ENCODE peak calls at places on chromosomes 4 and X, in nine cellular contexts. One of them, this sample, is unnamed.

GRCh38 chr4:101279377-101279871 is 67.9 kb downstream of the PPP3CA start:
- DNase-seq in left lung: peak
- DNase-seq in dorsolateral prefrontal cortex: no peak
- DNase-seq in astrocyte of the spinal cord: peak
- DNase-seq in cardiac fibroblast: peak
- DNase-seq in SK-N-SH: peak
- DNase-seq in HFF-Myc: peak
- DNase-seq in CD8-positive, alpha-beta T cell: no peak
- DNase-seq in AG09309: peak
- DNase-seq in this sample: peak

GRCh38 chr4:79225360-79225759 is 100.5 kb downstream of the NAA11 start:
- DNase-seq in AG09309: no peak
- DNase-seq in astrocyte of the spinal cord: no peak
- DNase-seq in dorsolateral prefrontal cortex: no peak
- DNase-seq in HFF-Myc: no peak
- DNase-seq in SK-N-SH: no peak
- DNase-seq in left lung: no peak
- DNase-seq in CD8-positive, alpha-beta T cell: no peak
- DNase-seq in cardiac fibroblast: no peak
- DNase-seq in this sample: no peak

GRCh38 chr4:139286186-139286698 is 6.2 kb upstream of the MGARP start:
- DNase-seq in cardiac fibroblast: peak
- DNase-seq in AG09309: no peak
- DNase-seq in CD8-positive, alpha-beta T cell: no peak
- DNase-seq in SK-N-SH: no peak
- DNase-seq in dorsolateral prefrontal cortex: no peak
- DNase-seq in astrocyte of the spinal cord: no peak
- DNase-seq in HFF-Myc: no peak
- DNase-seq in left lung: no peak
- DNase-seq in this sample: no peak

GRCh38 chr4:5925419-5926187 is 32.7 kb upstream of the CRMP1 start:
- DNase-seq in astrocyte of the spinal cord: no peak
- DNase-seq in CD8-positive, alpha-beta T cell: no peak
- DNase-seq in dorsolateral prefrontal cortex: no peak
- DNase-seq in AG09309: no peak
- DNase-seq in HFF-Myc: no peak
- DNase-seq in SK-N-SH: no peak
- DNase-seq in left lung: no peak
- DNase-seq in cardiac fibroblast: no peak
- DNase-seq in this sample: peak

GRCh38 chrX:53323196-53323595 is 41.8 kb upstream of the IQSEC2 start:
- DNase-seq in left lung: no peak
- DNase-seq in cardiac fibroblast: no peak
- DNase-seq in AG09309: no peak
- DNase-seq in dorsolateral prefrontal cortex: no peak
- DNase-seq in CD8-positive, alpha-beta T cell: no peak
- DNase-seq in SK-N-SH: no peak
- DNase-seq in astrocyte of the spinal cord: no peak
- DNase-seq in HFF-Myc: no peak
- DNase-seq in this sample: no peak

GRCh38 chrX:55787063-55787462 is 69.5 kb downstream of the RRAGB start:
- DNase-seq in dorsolateral prefrontal cortex: no peak
- DNase-seq in SK-N-SH: no peak
- DNase-seq in left lung: no peak
- DNase-seq in CD8-positive, alpha-beta T cell: no peak
- DNase-seq in cardiac fibroblast: no peak
- DNase-seq in HFF-Myc: no peak
- DNase-seq in AG09309: no peak
- DNase-seq in astrocyte of the spinal cord: no peak
- DNase-seq in this sample: no peak

GRCh38 chr4:99059550-99059949 is 29.0 kb downstream of the ADH5 start:
- DNase-seq in CD8-positive, alpha-beta T cell: no peak
- DNase-seq in SK-N-SH: no peak
- DNase-seq in cardiac fibroblast: no peak
- DNase-seq in astrocyte of the spinal cord: no peak
- DNase-seq in left lung: no peak
- DNase-seq in dorsolateral prefrontal cortex: no peak
- DNase-seq in AG09309: no peak
- DNase-seq in HFF-Myc: no peak
- DNase-seq in this sample: no peak

GRCh38 chr4:80253510-80253909 is 13.0 kb upstream of the FGF5 start:
- DNase-seq in HFF-Myc: no peak
- DNase-seq in cardiac fibroblast: no peak
- DNase-seq in astrocyte of the spinal cord: no peak
- DNase-seq in AG09309: no peak
- DNase-seq in SK-N-SH: no peak
- DNase-seq in dorsolateral prefrontal cortex: no peak
- DNase-seq in left lung: no peak
- DNase-seq in CD8-positive, alpha-beta T cell: no peak
- DNase-seq in this sample: no peak

GRCh38 chr4:929096-929765 is 2.9 kb downstream of the GAK start:
- DNase-seq in SK-N-SH: peak
- DNase-seq in astrocyte of the spinal cord: no peak
- DNase-seq in dorsolateral prefrontal cortex: peak
- DNase-seq in cardiac fibroblast: no peak
- DNase-seq in CD8-positive, alpha-beta T cell: no peak
- DNase-seq in HFF-Myc: no peak
- DNase-seq in left lung: no peak
- DNase-seq in AG09309: no peak
- DNase-seq in this sample: no peak

GRCh38 chr4:111631157-111631999 is 513.9 kb upstream of the FAM241A start:
- DNase-seq in left lung: no peak
- DNase-seq in AG09309: peak
- DNase-seq in astrocyte of the spinal cord: peak
- DNase-seq in cardiac fibroblast: peak
- DNase-seq in CD8-positive, alpha-beta T cell: no peak
- DNase-seq in SK-N-SH: no peak
- DNase-seq in HFF-Myc: no peak
- DNase-seq in dorsolateral prefrontal cortex: no peak
- DNase-seq in this sample: no peak

GRCh38 chr4:187555174-187555573 is 440.4 kb upstream of the ZFP42 start:
- DNase-seq in SK-N-SH: no peak
- DNase-seq in CD8-positive, alpha-beta T cell: no peak
- DNase-seq in astrocyte of the spinal cord: no peak
- DNase-seq in HFF-Myc: no peak
- DNase-seq in cardiac fibroblast: no peak
- DNase-seq in dorsolateral prefrontal cortex: no peak
- DNase-seq in left lung: no peak
- DNase-seq in AG09309: no peak
- DNase-seq in this sample: no peak

GRCh38 chrX:128460835-128461234 is 408.6 kb upstream of the ACTRT1 start:
- DNase-seq in cardiac fibroblast: no peak
- DNase-seq in dorsolateral prefrontal cortex: no peak
- DNase-seq in left lung: no peak
- DNase-seq in astrocyte of the spinal cord: no peak
- DNase-seq in CD8-positive, alpha-beta T cell: no peak
- DNase-seq in AG09309: no peak
- DNase-seq in HFF-Myc: no peak
- DNase-seq in SK-N-SH: peak
- DNase-seq in this sample: no peak

GRCh38 chr4:120557372-120557771 is 365.2 kb downstream of the PRDM5 start:
- DNase-seq in dorsolateral prefrontal cortex: no peak
- DNase-seq in CD8-positive, alpha-beta T cell: no peak
- DNase-seq in SK-N-SH: no peak
- DNase-seq in HFF-Myc: no peak
- DNase-seq in astrocyte of the spinal cord: no peak
- DNase-seq in cardiac fibroblast: peak
- DNase-seq in left lung: no peak
- DNase-seq in AG09309: no peak
- DNase-seq in this sample: no peak

GRCh38 chr4:88757776-88758175 is 60.1 kb upstream of the NAP1L5 start:
- DNase-seq in HFF-Myc: no peak
- DNase-seq in cardiac fibroblast: no peak
- DNase-seq in left lung: no peak
- DNase-seq in dorsolateral prefrontal cortex: no peak
- DNase-seq in AG09309: no peak
- DNase-seq in CD8-positive, alpha-beta T cell: no peak
- DNase-seq in SK-N-SH: no peak
- DNase-seq in astrocyte of the spinal cord: no peak
- DNase-seq in this sample: no peak

GRCh38 chr4:88756149-88756548 is 58.5 kb upstream of the NAP1L5 start:
- DNase-seq in left lung: no peak
- DNase-seq in AG09309: no peak
- DNase-seq in dorsolateral prefrontal cortex: no peak
- DNase-seq in SK-N-SH: no peak
- DNase-seq in HFF-Myc: no peak
- DNase-seq in CD8-positive, alpha-beta T cell: no peak
- DNase-seq in cardiac fibroblast: no peak
- DNase-seq in astrocyte of the spinal cord: no peak
- DNase-seq in this sample: no peak

GRCh38 chr4:88759039-88759631 is 61.5 kb upstream of the NAP1L5 start:
- DNase-seq in left lung: no peak
- DNase-seq in astrocyte of the spinal cord: peak
- DNase-seq in HFF-Myc: peak
- DNase-seq in cardiac fibroblast: peak
- DNase-seq in SK-N-SH: peak
- DNase-seq in dorsolateral prefrontal cortex: no peak
- DNase-seq in CD8-positive, alpha-beta T cell: no peak
- DNase-seq in AG09309: peak
- DNase-seq in this sample: no peak

GRCh38 chr4:88757067-88757466 is 59.4 kb upstream of the NAP1L5 start:
- DNase-seq in CD8-positive, alpha-beta T cell: no peak
- DNase-seq in astrocyte of the spinal cord: no peak
- DNase-seq in AG09309: no peak
- DNase-seq in left lung: no peak
- DNase-seq in HFF-Myc: no peak
- DNase-seq in cardiac fibroblast: peak
- DNase-seq in SK-N-SH: no peak
- DNase-seq in dorsolateral prefrontal cortex: no peak
- DNase-seq in this sample: no peak

GRCh38 chr4:88758264-88758663 is 60.6 kb upstream of the NAP1L5 start:
- DNase-seq in left lung: no peak
- DNase-seq in astrocyte of the spinal cord: no peak
- DNase-seq in dorsolateral prefrontal cortex: no peak
- DNase-seq in HFF-Myc: no peak
- DNase-seq in cardiac fibroblast: no peak
- DNase-seq in SK-N-SH: no peak
- DNase-seq in CD8-positive, alpha-beta T cell: no peak
- DNase-seq in AG09309: no peak
- DNase-seq in this sample: no peak
- H3K4me3 ChIP-seq in left lung: no peak
- H3K4me3 ChIP-seq in astrocyte of the spinal cord: no peak
- H3K4me3 ChIP-seq in dorsolateral prefrontal cortex: peak
- H3K4me3 ChIP-seq in HFF-Myc: no peak
- H3K4me3 ChIP-seq in cardiac fibroblast: no peak
- H3K4me3 ChIP-seq in SK-N-SH: no peak
- H3K4me3 ChIP-seq in CD8-positive, alpha-beta T cell: no peak
- H3K4me3 ChIP-seq in AG09309: no peak
- H3K4me3 ChIP-seq in this sample: no peak

DNA sequence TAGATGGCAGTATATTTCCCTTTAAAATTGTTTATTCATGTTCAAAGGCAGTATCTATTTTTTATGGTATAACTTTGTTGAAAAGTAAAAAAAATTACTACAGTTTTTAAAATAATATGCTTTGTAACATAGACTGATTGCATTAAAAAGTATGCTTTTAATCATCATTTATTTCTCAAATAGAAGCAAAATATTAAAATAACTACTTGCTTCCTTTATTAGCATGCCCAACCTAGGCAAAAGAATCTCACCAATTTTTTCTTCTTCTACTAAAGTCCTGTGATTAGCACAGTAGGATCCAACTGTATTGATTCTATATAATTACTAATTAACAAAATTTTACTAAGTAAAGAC is 69.6 kb upstream of the NFKB1 start:
- DNase-seq in SK-N-SH: no peak
- DNase-seq in left lung: no peak
- DNase-seq in astrocyte of the spinal cord: no peak
- DNase-seq in dorsolateral prefrontal cortex: no peak
- DNase-seq in AG09309: no peak
- DNase-seq in HFF-Myc: no peak
- DNase-seq in cardiac fibroblast: no peak
- DNase-seq in CD8-positive, alpha-beta T cell: no peak
- DNase-seq in this sample: no peak
- TF ChIP-seq CTCF in SK-N-SH: no peak
- TF ChIP-seq CTCF in left lung: no peak
- TF ChIP-seq CTCF in astrocyte of the spinal cord: no peak
- TF ChIP-seq CTCF in dorsolateral prefrontal cortex: no peak
- TF ChIP-seq CTCF in AG09309: no peak
- TF ChIP-seq CTCF in HFF-Myc: peak
- TF ChIP-seq CTCF in cardiac fibroblast: no peak
- TF ChIP-seq CTCF in CD8-positive, alpha-beta T cell: peak
- TF ChIP-seq CTCF in this sample: no peak

GRCh38 chrX:154373340-154374306 is 811 bp downstream of the FLNA start:
- DNase-seq in HFF-Myc: no peak
- DNase-seq in left lung: peak
- DNase-seq in cardiac fibroblast: peak
- DNase-seq in dorsolateral prefrontal cortex: no peak
- DNase-seq in CD8-positive, alpha-beta T cell: no peak
- DNase-seq in SK-N-SH: no peak
- DNase-seq in AG09309: no peak
- DNase-seq in astrocyte of the spinal cord: peak
- DNase-seq in this sample: peak

GRCh38 chrX:154372612-154373022 is 1.8 kb downstream of the FLNA start:
- DNase-seq in SK-N-SH: no peak
- DNase-seq in CD8-positive, alpha-beta T cell: no peak
- DNase-seq in cardiac fibroblast: peak
- DNase-seq in astrocyte of the spinal cord: peak
- DNase-seq in AG09309: no peak
- DNase-seq in left lung: no peak
- DNase-seq in dorsolateral prefrontal cortex: no peak
- DNase-seq in HFF-Myc: no peak
- DNase-seq in this sample: no peak

GRCh38 chrX:154374361-154375155 is at the start of gene FLNA:
- DNase-seq in dorsolateral prefrontal cortex: no peak
- DNase-seq in SK-N-SH: peak
- DNase-seq in cardiac fibroblast: no peak
- DNase-seq in CD8-positive, alpha-beta T cell: no peak
- DNase-seq in HFF-Myc: no peak
- DNase-seq in left lung: no peak
- DNase-seq in astrocyte of the spinal cord: no peak
- DNase-seq in AG09309: no peak
- DNase-seq in this sample: no peak

GRCh38 chrX:154376768-154377167 is 2.3 kb upstream of the EMD start:
- DNase-seq in dorsolateral prefrontal cortex: no peak
- DNase-seq in left lung: no peak
- DNase-seq in cardiac fibroblast: no peak
- DNase-seq in AG09309: no peak
- DNase-seq in SK-N-SH: no peak
- DNase-seq in CD8-positive, alpha-beta T cell: no peak
- DNase-seq in astrocyte of the spinal cord: no peak
- DNase-seq in HFF-Myc: no peak
- DNase-seq in this sample: no peak

GRCh38 chrX:154375156-154375504 is 696 bp upstream of the FLNA start:
- DNase-seq in SK-N-SH: no peak
- DNase-seq in HFF-Myc: no peak
- DNase-seq in CD8-positive, alpha-beta T cell: no peak
- DNase-seq in left lung: no peak
- DNase-seq in AG09309: no peak
- DNase-seq in cardiac fibroblast: no peak
- DNase-seq in dorsolateral prefrontal cortex: no peak
- DNase-seq in astrocyte of the spinal cord: no peak
- DNase-seq in this sample: no peak
- H3K4me3 ChIP-seq in SK-N-SH: peak
- H3K4me3 ChIP-seq in HFF-Myc: peak
- H3K4me3 ChIP-seq in CD8-positive, alpha-beta T cell: no peak
- H3K4me3 ChIP-seq in left lung: peak
- H3K4me3 ChIP-seq in AG09309: peak
- H3K4me3 ChIP-seq in cardiac fibroblast: no peak
- H3K4me3 ChIP-seq in dorsolateral prefrontal cortex: no peak
- H3K4me3 ChIP-seq in astrocyte of the spinal cord: peak
- H3K4me3 ChIP-seq in this sample: peak

GRCh38 chrX:118536204-118536603 is 40.6 kb downstream of the DOCK11 start:
- DNase-seq in AG09309: no peak
- DNase-seq in cardiac fibroblast: no peak
- DNase-seq in astrocyte of the spinal cord: no peak
- DNase-seq in left lung: no peak
- DNase-seq in dorsolateral prefrontal cortex: no peak
- DNase-seq in CD8-positive, alpha-beta T cell: no peak
- DNase-seq in SK-N-SH: no peak
- DNase-seq in HFF-Myc: no peak
- DNase-seq in this sample: no peak
- TF ChIP-seq CTCF in AG09309: no peak
- TF ChIP-seq CTCF in cardiac fibroblast: no peak
- TF ChIP-seq CTCF in astrocyte of the spinal cord: no peak
- TF ChIP-seq CTCF in left lung: no peak
- TF ChIP-seq CTCF in dorsolateral prefrontal cortex: no peak
- TF ChIP-seq CTCF in CD8-positive, alpha-beta T cell: no peak
- TF ChIP-seq CTCF in SK-N-SH: no peak
- TF ChIP-seq CTCF in HFF-Myc: no peak
- TF ChIP-seq CTCF in this sample: no peak